ENCODE peak calls at places on chromosomes 1 and 21, in nine cellular contexts. J, T, V, A, H, K, I, S and X are unnamed samples.

GRCh38 chr1:204088596-204088995 is 15.7 kb downstream of the SOX13 start:
- DNase-seq in J (no peak), T (no peak), V (no peak), A (no peak), H (no peak), K (no peak), I (no peak), S (no peak), X (no peak)

GRCh38 chr1:155158991-155159390 is 14.1 kb downstream of the KRTCAP2 start:
- DNase-seq in J (no peak), T (no peak), V (no peak), A (no peak), H (peak), K (no peak), I (no peak), S (no peak), X (no peak)

GRCh38 chr1:8239306-8240023 is 78.4 kb upstream of the SLC45A1 start:
- DNase-seq in J (no peak), T (no peak), V (no peak), A (peak), H (peak), K (no peak), I (no peak), S (no peak), X (no peak)

GRCh38 chr1:44817771-44818495 is 9.6 kb downstream of the BTBD19 start:
- DNase-seq in J (no peak), T (no peak), V (no peak), A (no peak), H (peak), K (no peak), I (no peak), S (no peak), X (no peak)

GRCh38 chr1:58436615-58437297 is 109.8 kb downstream of the OMA1 start:
- DNase-seq in J (no peak), T (no peak), V (no peak), A (no peak), H (no peak), K (no peak), I (no peak), S (no peak), X (no peak)

GRCh38 chr1:180652791-180653190 is 21.0 kb downstream of the XPR1 start:
- DNase-seq in J (no peak), T (no peak), V (no peak), A (no peak), H (no peak), K (no peak), I (no peak), S (no peak), X (no peak)

GRCh38 chr1:154697710-154698109 is 89.7 kb upstream of the ADAR start:
- DNase-seq in J (peak), T (no peak), V (peak), A (no peak), H (no peak), K (no peak), I (no peak), S (no peak), X (no peak)

GRCh38 chr1:234538930-234539649 is 60.1 kb upstream of the TARBP1 start:
- DNase-seq in J (no peak), T (no peak), V (peak), A (no peak), H (peak), K (no peak), I (peak), S (no peak), X (no peak)

GRCh38 chr1:1359316-1359667 is 937 bp upstream of the MXRA8 start:
- DNase-seq in J (no peak), T (peak), V (no peak), A (no peak), H (no peak), K (no peak), I (no peak), S (no peak), X (no peak)

GRCh38 chr21:32423320-32423719 is 10.8 kb downstream of the EVA1C start:
- DNase-seq in J (peak), T (no peak), V (peak), A (no peak), H (no peak), K (no peak), I (no peak), S (no peak), X (no peak)

GRCh38 chr1:46183119-46183842 is 7.0 kb upstream of the P3R3URF start:
- DNase-seq in J (peak), T (no peak), V (peak), A (no peak), H (peak), K (no peak), I (peak), S (no peak), X (no peak)

GRCh38 chr1:221670081-221670480 is 71.8 kb downstream of the DUSP10 start:
- DNase-seq in J (no peak), T (no peak), V (peak), A (no peak), H (no peak), K (no peak), I (no peak), S (no peak), X (no peak)

GRCh38 chr1:44571712-44572571 is 102.3 kb downstream of the TMEM53 start:
- DNase-seq in J (no peak), T (no peak), V (peak), A (no peak), H (no peak), K (peak), I (no peak), S (peak), X (no peak)

GRCh38 chr1:88801575-88802208 is 89.7 kb downstream of the GTF2B start:
- DNase-seq in J (peak), T (no peak), V (peak), A (no peak), H (no peak), K (no peak), I (no peak), S (no peak), X (no peak)

GRCh38 chr1:224644553-224645154 is 28.5 kb downstream of the CNIH3 start:
- DNase-seq in J (no peak), T (peak), V (peak), A (peak), H (no peak), K (peak), I (peak), S (peak), X (peak)

GRCh38 chr1:37094302-37094701 is 60.0 kb upstream of the GRIK3 start:
- DNase-seq in J (no peak), T (no peak), V (no peak), A (no peak), H (no peak), K (peak), I (no peak), S (no peak), X (no peak)

GRCh38 chr1:23019094-23019850 is at the start of gene KDM1A:
- DNase-seq in J (peak), T (peak), V (peak), A (peak), H (peak), K (peak), I (peak), S (peak), X (peak)
- TF ChIP-seq CTCF in J (peak), T (peak), V (no peak), A (no peak), H (no peak), K (peak), I (no peak), S (peak), X (no peak)

GRCh38 chr1:6183520-6183989 is 3.4 kb upstream of the CHD5 start:
- DNase-seq in J (no peak), T (no peak), V (peak), A (no peak), H (no peak), K (no peak), I (no peak), S (peak), X (no peak)

GRCh38 chr1:6185151-6185550 is 5.0 kb upstream of the CHD5 start:
- DNase-seq in J (no peak), T (no peak), V (no peak), A (no peak), H (no peak), K (no peak), I (no peak), S (no peak), X (no peak)

GRCh38 chr1:6188466-6188865 is 8.3 kb upstream of the CHD5 start:
- DNase-seq in J (no peak), T (no peak), V (peak), A (no peak), H (no peak), K (no peak), I (no peak), S (no peak), X (no peak)

GRCh38 chr1:6184083-6184783 is 4.1 kb upstream of the CHD5 start:
- DNase-seq in J (no peak), T (no peak), V (peak), A (no peak), H (no peak), K (no peak), I (no peak), S (no peak), X (no peak)

GRCh38 chr1:6185635-6186382 is 5.7 kb upstream of the CHD5 start:
- DNase-seq in J (no peak), T (no peak), V (peak), A (peak), H (no peak), K (no peak), I (no peak), S (peak), X (no peak)
- TF ChIP-seq CTCF in J (peak), T (peak), V (peak), A (peak), H (no peak), K (peak), I (no peak), S (peak), X (no peak)

GRCh38 chr21:39315603-39316002 is 2.2 kb upstream of the BRWD1 start:
- DNase-seq in J (no peak), T (no peak), V (no peak), A (no peak), H (no peak), K (no peak), I (no peak), S (no peak), X (no peak)

GRCh38 chr21:39312112-39313041 is 1.1 kb downstream of the BRWD1 start:
- DNase-seq in J (no peak), T (peak), V (peak), A (peak), H (peak), K (peak), I (peak), S (peak), X (peak)

GRCh38 chr21:39314155-39315027 is 959 bp upstream of the BRWD1 start:
- DNase-seq in J (no peak), T (peak), V (peak), A (peak), H (peak), K (peak), I (peak), S (peak), X (no peak)

GRCh38 chr21:39313042-39313456 is 383 bp downstream of the BRWD1 start:
- DNase-seq in J (no peak), T (peak), V (no peak), A (peak), H (peak), K (no peak), I (peak), S (no peak), X (no peak)

DNA sequence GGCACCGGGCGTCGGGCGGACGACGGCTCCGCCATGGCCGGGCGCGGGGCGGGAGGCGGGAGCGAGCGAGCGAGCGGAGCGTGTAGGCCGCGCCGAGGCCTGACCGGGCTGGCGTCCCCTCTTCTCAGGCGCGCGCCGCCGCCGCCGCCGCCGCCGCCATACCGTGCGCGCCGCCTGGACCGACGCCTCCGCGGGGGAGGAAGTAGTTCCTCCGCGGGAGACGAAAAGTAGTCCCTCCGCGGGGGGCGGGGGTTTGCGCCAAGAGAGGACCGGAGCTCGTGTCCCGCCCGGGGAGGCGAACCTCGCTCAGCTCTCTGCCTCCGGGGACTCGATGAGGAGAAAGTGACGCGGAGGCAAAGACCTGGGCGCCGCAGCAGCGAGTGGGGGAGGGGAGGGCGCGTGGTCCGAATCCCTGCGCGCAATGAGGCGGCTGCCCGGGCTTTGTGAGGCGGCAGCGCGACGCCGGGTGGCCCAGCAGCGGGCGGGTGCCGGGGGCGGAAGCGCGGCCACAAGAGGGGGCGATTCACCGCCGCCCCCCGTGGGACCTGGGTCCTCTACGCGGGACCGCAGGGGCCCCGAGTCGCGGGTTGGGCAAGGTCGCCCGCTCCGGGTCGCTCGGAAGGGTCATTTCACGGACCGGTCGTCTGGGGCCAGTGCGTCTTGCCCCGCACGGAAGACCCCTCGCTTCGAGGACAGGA is at the start of gene BRWD1:
- DNase-seq in J (no peak), T (peak), V (peak), A (peak), H (peak), K (peak), I (peak), S (peak), X (peak)
- TF ChIP-seq CTCF in J (no peak), T (peak), V (no peak), A (no peak), H (peak), K (peak), I (no peak), S (peak), X (no peak)

GRCh38 chr1:205107327-205107726 is 14.5 kb downstream of the RBBP5 start:
- DNase-seq in J (no peak), T (no peak), V (no peak), A (no peak), H (no peak), K (no peak), I (no peak), S (no peak), X (no peak)

GRCh38 chr1:205098242-205098641 is 14.0 kb upstream of the TMEM81 start:
- DNase-seq in J (no peak), T (no peak), V (no peak), A (no peak), H (no peak), K (no peak), I (no peak), S (no peak), X (no peak)

GRCh38 chr1:205102404-205102803 is 18.1 kb upstream of the TMEM81 start:
- DNase-seq in J (no peak), T (no peak), V (no peak), A (no peak), H (no peak), K (no peak), I (no peak), S (no peak), X (no peak)
- TF ChIP-seq CTCF in J (no peak), T (no peak), V (no peak), A (no peak), H (no peak), K (no peak), I (no peak), S (no peak), X (no peak)

DNA sequence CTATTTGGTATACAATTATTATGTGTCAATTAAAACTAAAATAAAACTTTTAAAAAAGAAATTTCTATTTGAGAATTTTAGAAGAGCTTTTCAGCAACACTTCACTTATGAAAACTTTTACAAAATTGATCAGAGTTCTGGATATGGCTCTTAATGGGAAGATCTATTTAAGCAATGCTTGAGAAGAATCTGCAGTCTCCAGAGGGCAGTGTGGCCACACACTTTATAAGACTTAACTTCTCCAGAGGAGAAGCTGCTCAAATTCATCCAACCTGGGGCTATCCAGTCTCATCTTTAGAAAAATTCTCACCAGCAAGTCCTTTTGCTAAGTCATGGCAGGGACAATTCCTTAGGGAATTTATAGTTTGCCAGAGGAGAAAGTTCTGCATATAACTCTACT is 25.2 kb upstream of the AGO1 start:
- DNase-seq in J (no peak), T (no peak), V (peak), A (no peak), H (no peak), K (no peak), I (no peak), S (no peak), X (no peak)
- TF ChIP-seq CTCF in J (peak), T (no peak), V (no peak), A (no peak), H (no peak), K (peak), I (no peak), S (peak), X (no peak)